ENCODE peak calls at places on chromosomes 16 and 17, in seven cellular contexts. I is mucosa of descending colon, H is astrocyte of the cerebellum, K is SK-N-SH, L is lower lobe of right lung, C is uterus, R is AG04449. V is an unnamed sample.

GRCh38 chr17:1298616-1299015 is 19.2 kb downstream of the TRARG1 start:
- DNase-seq in I (no peak), H (no peak), K (no peak), L (no peak), C (no peak), R (no peak), V (no peak)

GRCh38 chr17:82384051-82384729 is 12.6 kb downstream of the UTS2R start:
- DNase-seq in I (peak; percentile 27), H (no peak), K (peak; percentile 75), L (peak; percentile 27), C (no peak), R (no peak), V (no peak)

GRCh38 chr16:49556252-49557069 is 182.9 kb downstream of the C16orf78 start:
- DNase-seq in I (no peak), H (peak; percentile 40), K (no peak), L (no peak), C (no peak), R (peak; percentile 3), V (no peak)

GRCh38 chr16:53654946-53655345 is 48.7 kb downstream of the RPGRIP1L start:
- DNase-seq in I (no peak), H (no peak), K (no peak), L (no peak), C (no peak), R (no peak), V (no peak)

GRCh38 chr17:27947005-27947406 is 53.8 kb upstream of the LYRM9 start:
- DNase-seq in I (no peak), H (no peak), K (no peak), L (no peak), C (no peak), R (no peak), V (no peak)

GRCh38 chr17:78174332-78174869 is 6.0 kb downstream of the SYNGR2 start:
- DNase-seq in I (peak; percentile 95), H (no peak), K (no peak), L (peak; percentile 97), C (peak; percentile 73), R (no peak), V (no peak)

GRCh38 chr16:4408323-4408690 is 8.1 kb downstream of the CORO7 start:
- DNase-seq in I (no peak), H (no peak), K (no peak), L (no peak), C (no peak), R (no peak), V (no peak)

GRCh38 chr16:29645699-29646187 is 17.3 kb upstream of the SPN start:
- DNase-seq in I (no peak), H (no peak), K (peak; percentile 63), L (no peak), C (no peak), R (no peak), V (peak; percentile 88)

GRCh38 chr17:15262291-15263205 is 2.6 kb downstream of the PMP22 start:
- DNase-seq in I (peak; percentile 88), H (no peak), K (peak; percentile 84), L (peak; percentile 85), C (peak; percentile 94), R (no peak), V (no peak)

GRCh38 chr17:72363336-72363620 is 242.5 kb downstream of the SOX9 start:
- DNase-seq in I (no peak), H (no peak), K (peak; percentile 83), L (no peak), C (no peak), R (no peak), V (no peak)

GRCh38 chr16:52729731-52730130 is 182.8 kb upstream of the TOX3 start:
- DNase-seq in I (no peak), H (no peak), K (no peak), L (no peak), C (no peak), R (no peak), V (no peak)

GRCh38 chr17:47265983-47266541 is 12.4 kb downstream of the ITGB3 start:
- DNase-seq in I (no peak), H (peak; percentile 96), K (no peak), L (no peak), C (no peak), R (no peak), V (no peak)

GRCh38 chr16:47492036-47492427 is 30.9 kb downstream of the PHKB start:
- DNase-seq in I (no peak), H (no peak), K (no peak), L (no peak), C (no peak), R (no peak), V (no peak)
- H3K4me3 ChIP-seq in I (no peak overlapping the region), H (no peak overlapping the region), K (no peak overlapping the region), L (no peak overlapping the region), C (no peak overlapping the region), R (no peak overlapping the region), V (peak overlapping the region; percentile 56)

GRCh38 chr16:2237552-2238395 is 1.5 kb downstream of the DNASE1L2 start:
- DNase-seq in I (no peak), H (no peak), K (peak; percentile 42), L (no peak), C (no peak), R (no peak), V (no peak)

GRCh38 chr16:2235695-2236361 is 416 bp upstream of the DNASE1L2 start:
- DNase-seq in I (peak; percentile 55), H (no peak), K (no peak), L (no peak), C (no peak), R (no peak), V (no peak)

GRCh38 chr16:2236362-2237075 is at the start of gene DNASE1L2:
- DNase-seq in I (no peak), H (no peak), K (peak; percentile 82), L (no peak), C (no peak), R (no peak), V (no peak)

GRCh38 chr16:2238396-2239230 is 2.4 kb downstream of the DNASE1L2 start:
- DNase-seq in I (no peak), H (no peak), K (peak; percentile 41), L (no peak), C (no peak), R (no peak), V (no peak)

DNA sequence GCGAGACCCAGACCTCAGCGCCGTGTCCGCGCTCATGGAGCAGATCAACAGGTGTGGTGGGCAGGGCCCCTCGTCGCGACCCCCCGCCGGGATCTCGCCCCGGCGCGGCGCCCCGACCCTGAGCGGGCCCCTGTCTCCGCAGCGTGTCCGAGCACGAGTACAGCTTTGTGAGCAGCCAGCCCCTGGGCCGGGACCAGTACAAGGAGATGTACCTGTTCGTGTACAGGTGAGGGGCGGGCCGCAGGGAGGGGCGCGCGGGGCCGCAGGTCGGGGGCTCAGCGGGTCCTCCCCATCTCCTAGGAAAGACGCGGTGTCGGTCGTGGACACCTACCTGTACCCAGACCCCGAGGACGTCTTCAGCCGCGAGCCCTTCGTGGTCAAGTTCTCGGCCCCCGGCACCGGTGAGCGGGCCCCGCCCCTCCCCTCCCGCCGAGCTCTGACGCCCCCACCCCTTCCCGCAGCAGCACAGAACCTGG is 870 bp downstream of the DNASE1L2 start:
- DNase-seq in I (no peak), H (no peak), K (no peak), L (no peak), C (no peak), R (no peak), V (no peak)
- H3K4me3 ChIP-seq in I (no peak overlapping the region), H (peak overlapping the region; percentile 28), K (no peak overlapping the region), L (peak overlapping the region; percentile 7), C (no peak overlapping the region), R (no peak overlapping the region), V (no peak overlapping the region)

DNA sequence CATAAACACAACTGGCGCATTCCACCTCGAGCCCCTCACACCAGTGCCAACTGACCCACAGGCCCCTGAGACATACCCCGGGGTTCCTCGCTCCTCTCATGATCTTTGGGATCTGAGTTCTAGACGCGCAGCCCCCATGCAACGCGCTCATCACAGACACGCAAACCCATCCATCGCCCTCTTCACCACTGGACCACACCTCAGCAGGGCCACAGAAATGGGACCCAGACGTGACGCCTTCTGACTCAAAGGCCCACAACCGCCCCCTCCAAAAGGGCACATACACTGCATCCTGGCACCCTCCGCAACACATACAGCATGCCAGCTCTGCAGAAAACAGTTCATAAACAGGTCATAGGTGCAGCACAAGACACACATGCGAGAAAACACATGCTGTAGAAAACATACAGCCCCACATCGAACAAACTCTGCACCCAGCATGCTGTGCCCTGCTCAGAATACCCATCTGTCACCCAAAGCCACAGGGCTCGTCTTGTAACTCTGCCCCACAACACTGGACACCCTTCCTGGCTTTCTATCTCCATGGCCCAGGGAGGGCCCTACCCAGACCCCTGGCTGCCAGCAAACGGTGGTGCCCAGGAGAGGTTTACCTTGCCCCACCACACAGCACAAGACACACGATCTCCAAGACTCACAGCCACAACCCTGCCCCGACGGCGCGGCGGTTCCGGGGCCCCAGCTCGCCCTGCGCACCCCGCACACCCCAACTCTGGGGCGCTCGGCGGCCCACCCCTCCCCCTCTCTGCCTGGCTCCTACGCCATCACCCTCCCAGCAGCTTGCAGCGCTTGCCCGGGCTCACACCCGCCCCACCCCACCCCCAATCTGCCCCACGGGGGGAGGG is 924 bp downstream of the ZBTB4 start:
- DNase-seq in I (peak; percentile 81), H (no peak), K (peak; percentile 88), L (peak; percentile 77), C (peak; percentile 63), R (no peak), V (no peak)
- H3K4me3 ChIP-seq in I (peak overlapping the region; percentile 80), H (peak overlapping the region; percentile 80), K (peak overlapping the region; percentile 77), L (peak overlapping the region; percentile 86), C (peak overlapping the region; percentile 78), R (peak overlapping the region; percentile 72), V (peak overlapping the region; percentile 73)

DNA sequence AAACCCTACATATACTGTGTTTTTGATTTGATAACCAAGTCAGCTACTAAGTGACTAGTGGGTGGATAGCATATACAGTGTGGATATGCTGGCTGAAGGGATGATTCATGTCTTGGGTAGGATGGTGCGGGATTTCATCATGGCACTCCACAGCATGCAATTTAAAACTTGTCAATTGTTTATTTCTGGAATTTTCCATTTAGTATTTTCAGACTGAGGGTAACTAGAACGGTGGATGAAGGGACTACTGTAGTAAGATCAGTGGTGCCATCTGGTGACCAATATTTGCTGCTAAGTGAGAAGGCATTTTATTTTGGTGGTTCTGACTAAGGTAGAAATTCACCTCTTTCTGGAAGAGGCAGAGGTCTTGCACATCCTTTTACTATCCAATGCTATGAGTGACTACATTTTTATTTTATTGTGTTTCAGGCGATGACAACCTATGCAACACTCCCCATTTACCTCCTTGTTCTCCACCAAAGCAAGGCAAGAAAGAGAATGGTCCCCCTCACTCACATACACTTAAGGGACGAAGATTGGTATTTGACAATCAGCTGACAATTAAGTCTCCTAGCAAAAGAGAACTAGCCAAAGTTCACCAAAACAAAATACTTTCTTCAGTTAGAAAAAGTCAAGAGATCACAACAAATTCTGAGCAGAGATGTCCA is 3.1 kb downstream of the CDC6 start:
- DNase-seq in I (no peak), H (peak; percentile 83), K (peak; percentile 45), L (no peak), C (peak; percentile 58), R (peak; percentile 89), V (peak; percentile 40)
- H3K4me3 ChIP-seq in I (no peak overlapping the region), H (no peak overlapping the region), K (no peak overlapping the region), L (no peak overlapping the region), C (no peak overlapping the region), R (no peak overlapping the region), V (no peak overlapping the region)

DNA sequence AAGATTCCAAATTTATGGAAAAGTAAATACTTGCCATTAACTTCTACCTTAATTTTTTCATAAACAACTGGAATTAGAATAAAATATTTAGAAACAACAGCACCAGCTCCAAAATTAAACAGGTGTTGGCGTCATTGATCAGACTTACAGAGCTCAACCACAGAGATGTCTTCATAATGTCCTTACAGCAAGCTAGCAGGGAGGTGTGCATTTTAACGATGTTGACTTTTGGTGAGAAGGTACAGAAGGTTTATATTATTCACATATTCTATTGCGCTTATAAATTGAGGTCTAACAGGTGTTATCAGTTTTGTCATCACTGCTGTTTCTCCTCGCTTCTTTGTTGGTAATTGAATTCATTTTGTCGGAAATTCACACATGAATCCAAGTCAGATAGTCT is 226.2 kb upstream of the CA10 start:
- DNase-seq in I (no peak), H (no peak), K (no peak), L (no peak), C (no peak), R (no peak), V (no peak)
- H3K4me3 ChIP-seq in I (no peak overlapping the region), H (no peak overlapping the region), K (no peak overlapping the region), L (no peak overlapping the region), C (no peak overlapping the region), R (no peak overlapping the region), V (no peak overlapping the region)

V was measured in GM12864.